ENCODE peak calls at places on chromosomes 2 and 18, in four cellular contexts. U is IMR-90, H is K562, Z is GM12878. J is an unnamed sample.

GRCh38 chr2:30282081-30282480 is 50.7 kb downstream of the LBH start:
- DNase-seq in Z (no peak), U (no peak), H (no peak), J (no peak)

GRCh38 chr18:26405190-26405781 is 143.1 kb downstream of the KCTD1 start:
- DNase-seq in Z (no peak), U (peak; percentile 53), H (no peak), J (peak; percentile 68)

GRCh38 chr2:156892449-156893335 is 364.8 kb upstream of the GALNT5 start:
- DNase-seq in U (peak; percentile 60), Z (peak; percentile 7), H (no peak), J (peak; percentile 64)

GRCh38 chr2:134621939-134622705 is 96.7 kb downstream of the TMEM163 start:
- DNase-seq in Z (no peak), H (no peak), U (no peak), J (no peak)

GRCh38 chr2:241391892-241392665 is 36.0 kb downstream of the FARP2 start:
- DNase-seq in Z (no peak), H (no peak), U (peak; percentile 20), J (no peak)

GRCh38 chr2:199985625-199986207 is 30.3 kb downstream of the MAIP1 start:
- DNase-seq in H (peak; percentile 47), Z (no peak), U (peak; percentile 81), J (peak; percentile 31)

GRCh38 chr18:55079481-55080350 is 120.5 kb upstream of the CCDC68 start:
- DNase-seq in H (no peak), U (no peak), Z (no peak), J (no peak)

GRCh38 chr2:218367415-218368149 is 10.9 kb downstream of the CATIP start:
- DNase-seq in U (peak; percentile 32), H (peak; percentile 90), Z (peak; percentile 51), J (peak; percentile 78)

GRCh38 chr2:219722276-219722883 is 95.0 kb downstream of the SLC4A3 start:
- DNase-seq in U (no peak), Z (no peak), H (no peak), J (no peak)

GRCh38 chr2:47629501-47630460 is 153.2 kb upstream of the MSH6 start:
- DNase-seq in Z (no peak), U (no peak), H (no peak), J (no peak)

GRCh38 chr2:140526575-140526974 is 1604.2 kb downstream of the LRP1B start:
- DNase-seq in U (no peak), Z (no peak), H (no peak), J (no peak)

GRCh38 chr2:71718686-71719085 is 265.3 kb downstream of the DYSF start:
- DNase-seq in U (no peak), H (no peak), Z (no peak), J (no peak)

GRCh38 chr18:44464401-44465185 is 216.1 kb upstream of the SETBP1 start:
- DNase-seq in U (no peak), Z (no peak), H (no peak), J (no peak)

GRCh38 chr2:202494300-202494699 is 118.2 kb downstream of the BMPR2 start:
- DNase-seq in U (peak; percentile 96), H (no peak), Z (no peak), J (peak; percentile 54)

GRCh38 chr2:207474871-207475485 is 54.8 kb upstream of the CREB1 start:
- DNase-seq in U (peak; percentile 68), H (peak; percentile 25), Z (no peak), J (peak; percentile 60)

GRCh38 chr2:15983496-15983895 is 43.1 kb downstream of the MYCN start:
- DNase-seq in U (no peak), H (no peak), Z (no peak), J (no peak)

GRCh38 chr2:237075749-237076599 is 9.7 kb upstream of the COPS8 start:
- DNase-seq in Z (no peak), H (no peak), U (peak; percentile 4), J (no peak)

GRCh38 chr2:73993376-73993775 is 8.7 kb downstream of the TET3 start:
- DNase-seq in U (no peak), Z (no peak), H (no peak), J (no peak)

GRCh38 chr2:95374029-95374428 is 28.5 kb upstream of the FAHD2A start:
- DNase-seq in H (no peak), Z (no peak), U (no peak), J (no peak)

GRCh38 chr2:78175642-78176041 is 653.5 kb upstream of the LRRTM4 start:
- DNase-seq in U (no peak), H (no peak), Z (no peak), J (no peak)

GRCh38 chr2:24853996-24854395 is 60.8 kb downstream of the CENPO start:
- DNase-seq in Z (no peak), H (no peak), U (peak; percentile 58), J (no peak)

GRCh38 chr2:151153601-151154000 is 108.1 kb downstream of the RBM43 start:
- DNase-seq in H (no peak), U (no peak), Z (no peak), J (no peak)

GRCh38 chr2:154762638-154763037 is 64.1 kb downstream of the KCNJ3 start:
- DNase-seq in Z (no peak), H (no peak), U (no peak), J (no peak)

GRCh38 chr18:8988262-8988871 is 114.1 kb upstream of the NDUFV2 start:
- DNase-seq in H (peak; percentile 46), Z (no peak), U (peak; percentile 69), J (peak; percentile 65)

GRCh38 chr2:180933332-180933731 is 47.1 kb upstream of the UBE2E3 start:
- DNase-seq in U (no peak), H (no peak), Z (no peak), J (no peak)

GRCh38 chr2:218276986-218277755 is 6.9 kb downstream of the PNKD start:
- DNase-seq in Z (no peak), H (no peak), U (no peak), J (no peak)

GRCh38 chr2:112301171-112301584 is 25.8 kb downstream of the ZC3H6 start:
- DNase-seq in H (no peak), U (peak; percentile 77), Z (no peak), J (no peak)

GRCh38 chr2:27291865-27292264 is 9.6 kb downstream of the TRIM54 start:
- DNase-seq in Z (no peak), H (no peak), U (no peak), J (peak; percentile 66)

DNA sequence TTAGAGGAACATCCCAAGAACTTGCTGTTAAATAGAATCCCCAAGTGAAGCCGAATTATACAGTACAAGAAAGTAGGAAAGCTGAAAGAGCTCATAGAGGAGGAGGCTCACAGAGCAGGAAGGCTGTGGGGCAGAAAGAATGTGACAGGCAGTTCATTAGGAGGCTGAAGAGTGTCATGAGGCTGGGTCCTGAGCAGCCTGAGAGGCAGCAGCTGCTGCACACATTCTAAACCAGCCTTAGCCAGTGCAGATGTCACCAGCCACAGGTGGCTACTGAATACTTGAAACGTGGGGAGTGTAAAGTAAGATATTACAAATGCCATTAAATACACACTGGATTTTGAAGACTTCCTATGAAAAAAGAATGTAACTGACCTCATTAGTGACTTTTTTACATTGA is 490.2 kb upstream of the KLHL29 start:
- DNase-seq in U (no peak), Z (no peak), H (no peak), J (no peak)
- TF ChIP-seq ELK1 in U (no peak), Z (no peak), H (no peak), J (no peak)

DNA sequence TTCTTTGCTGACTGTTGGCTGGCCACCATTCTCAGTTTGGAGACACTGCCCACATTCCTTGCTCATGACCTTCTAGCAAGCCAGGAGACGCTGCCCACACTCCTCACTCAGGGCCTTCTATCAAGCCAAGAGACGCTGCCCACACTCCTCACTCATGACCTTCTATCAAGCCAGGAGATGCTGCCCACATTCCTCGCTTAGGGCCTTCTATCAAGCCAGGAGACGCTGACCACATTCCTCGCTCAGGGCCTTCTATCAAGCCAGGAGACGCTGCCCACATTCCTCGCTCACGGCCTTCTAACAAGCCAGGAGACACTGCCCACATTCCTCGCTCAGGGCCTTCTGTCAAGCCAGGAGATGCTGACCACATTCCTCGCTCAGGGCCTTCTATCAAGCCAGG is 131.3 kb upstream of the CBLN2 start:
- DNase-seq in Z (no peak), H (no peak), U (no peak), J (no peak)
- TF ChIP-seq ELK1 in Z (no peak), H (no peak), U (no peak), J (no peak)

GRCh38 chr2:10494351-10495066 is 46.4 kb upstream of the ODC1 start:
- DNase-seq in H (no peak), Z (no peak), U (no peak), J (no peak)

GRCh38 chr2:10495311-10495987 is 47.3 kb upstream of the ODC1 start:
- DNase-seq in Z (no peak), H (no peak), U (no peak), J (no peak)

GRCh38 chr2:10495988-10496313 is 47.8 kb upstream of the ODC1 start:
- DNase-seq in Z (no peak), H (no peak), U (no peak), J (no peak)

GRCh38 chr2:10493075-10493635 is 45.0 kb upstream of the ODC1 start:
- DNase-seq in H (no peak), U (no peak), Z (no peak), J (peak; percentile 74)

DNA sequence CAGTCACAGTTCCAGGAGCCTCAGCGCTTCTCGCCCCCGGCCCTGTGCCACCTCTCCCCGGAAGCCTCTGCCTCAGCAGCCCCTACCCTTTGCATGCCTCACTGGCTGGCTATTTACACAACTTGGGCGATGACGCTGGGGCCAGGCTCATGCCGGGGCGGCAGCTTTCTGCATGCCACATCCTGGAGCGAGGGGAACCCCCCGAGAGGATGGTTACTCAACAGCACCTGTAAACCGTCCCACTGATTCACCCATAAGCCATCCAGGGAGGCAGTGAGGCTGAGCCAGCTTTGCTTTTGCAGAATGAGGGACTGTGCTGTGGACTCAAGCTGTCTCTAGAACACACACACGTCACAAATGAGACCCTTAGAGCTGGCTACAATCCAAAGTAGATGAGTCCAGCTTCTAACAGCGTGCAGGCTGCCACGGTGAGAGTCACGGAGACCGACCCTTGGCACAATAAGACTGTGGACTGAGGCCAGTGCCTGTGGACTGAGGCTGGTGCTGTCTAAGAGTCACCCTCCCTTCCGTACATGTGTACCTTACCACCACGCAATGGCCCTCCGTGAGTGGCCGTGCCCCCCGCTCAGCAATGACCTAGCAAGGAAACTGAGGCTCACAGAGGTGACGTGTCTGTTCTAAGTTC is 45.6 kb upstream of the ODC1 start:
- DNase-seq in Z (peak; percentile 56), H (no peak), U (peak; percentile 95), J (peak; percentile 93)
- TF ChIP-seq ELK1 in Z (no peak), H (no peak), U (no peak), J (no peak)

GRCh38 chr2:240203842-240204270 is 63.4 kb upstream of the OTOS start:
- DNase-seq in H (no peak), Z (no peak), U (no peak), J (no peak)
- TF ChIP-seq ELK1 in H (no peak), Z (no peak), U (no peak), J (no peak)

J was measured in A549.